ENCODE peak calls at places on chromosomes 7 and 10, in five cellular contexts. P, H, E, V and N are unnamed samples.

GRCh38 chr7:17943006-17943405 is 2.7 kb upstream of the SNX13 start:
- DNase-seq in P (no peak), H (no peak), E (no peak), V (no peak), N (no peak)

GRCh38 chr10:15387021-15387420 is 15.9 kb upstream of the FAM171A1 start:
- DNase-seq in P (no peak), H (no peak), E (no peak), V (no peak), N (no peak)

GRCh38 chr10:66228887-66229286 is 696.9 kb upstream of the LRRTM3 start:
- DNase-seq in P (no peak), H (no peak), E (no peak), V (no peak), N (no peak)

GRCh38 chr7:7122701-7123281 is 59.6 kb upstream of the C1GALT1 start:
- DNase-seq in P (no peak), H (no peak), E (no peak), V (no peak), N (no peak)

GRCh38 chr10:8456386-8456785 is 401.9 kb downstream of the GATA3 start:
- DNase-seq in P (no peak), H (no peak), E (no peak), V (no peak), N (no peak)

GRCh38 chr7:100585511-100586265 is at the start of gene LRCH4:
- DNase-seq in P (no peak), H (peak), E (no peak), V (peak), N (peak)

GRCh38 chr10:103872137-103872933 is 17.0 kb upstream of the SH3PXD2A start:
- DNase-seq in P (no peak), H (no peak), E (no peak), V (no peak), N (no peak)

GRCh38 chr7:108529341-108529740 is 3.4 kb upstream of the PNPLA8 start:
- DNase-seq in P (no peak), H (no peak), E (no peak), V (no peak), N (no peak)

GRCh38 chr10:8726087-8726486 is 671.6 kb downstream of the GATA3 start:
- DNase-seq in P (no peak), H (no peak), E (no peak), V (no peak), N (no peak)

GRCh38 chr7:1086588-1087461 is 1.1 kb upstream of the GPER1 start:
- DNase-seq in P (peak), H (peak), E (peak), V (peak), N (peak)

GRCh38 chr10:23695825-23696420 is 257.0 kb downstream of the OTUD1 start:
- DNase-seq in P (no peak), H (peak), E (no peak), V (no peak), N (no peak)

GRCh38 chr10:46077141-46077554 is 31.1 kb upstream of the MSMB start:
- DNase-seq in P (no peak), H (no peak), E (peak), V (no peak), N (no peak)

GRCh38 chr10:33155720-33156638 is 178.5 kb downstream of the NRP1 start:
- DNase-seq in P (no peak), H (no peak), E (peak), V (no peak), N (peak)

GRCh38 chr7:17362439-17363095 is 64.1 kb downstream of the AHR start:
- DNase-seq in P (no peak), H (no peak), E (no peak), V (no peak), N (no peak)

GRCh38 chr10:68684413-68684812 is 36.6 kb upstream of the CCAR1 start:
- DNase-seq in P (no peak), H (no peak), E (no peak), V (no peak), N (peak)

GRCh38 chr10:128526793-128527375 is 400.7 kb upstream of the MKI67 start:
- DNase-seq in P (peak), H (peak), E (no peak), V (no peak), N (no peak)

GRCh38 chr7:73681031-73681430 is 2.2 kb downstream of the DNAJC30 start:
- DNase-seq in P (no peak), H (no peak), E (no peak), V (no peak), N (no peak)

GRCh38 chr10:15201589-15202300 is 33.3 kb upstream of the NMT2 start:
- DNase-seq in P (no peak), H (no peak), E (no peak), V (no peak), N (no peak)

GRCh38 chr7:45985902-45986301 is 64.8 kb upstream of the IGFBP3 start:
- DNase-seq in P (no peak), H (no peak), E (no peak), V (no peak), N (no peak)

GRCh38 chr10:70940834-70941568 is 52.6 kb upstream of the PCBD1 start:
- DNase-seq in P (peak), H (no peak), E (no peak), V (no peak), N (no peak)

GRCh38 chr10:117441812-117442443 is 66.7 kb upstream of the PDZD8 start:
- DNase-seq in P (no peak), H (no peak), E (no peak), V (peak), N (peak)

GRCh38 chr7:5064391-5065106 is 18.9 kb downstream of the RBAK start:
- DNase-seq in P (no peak), H (no peak), E (no peak), V (no peak), N (no peak)

GRCh38 chr10:132656283-132657126 is 118.9 kb downstream of the INPP5A start:
- DNase-seq in P (no peak), H (no peak), E (no peak), V (peak), N (no peak)

GRCh38 chr10:75395171-75395954 is 6.2 kb downstream of the ZNF503 start:
- DNase-seq in P (no peak), H (peak), E (no peak), V (peak), N (peak)

GRCh38 chr10:99906470-99906869 is 103.3 kb downstream of the DNMBP start:
- DNase-seq in P (no peak), H (no peak), E (no peak), V (no peak), N (no peak)

GRCh38 chr10:32166365-32166764 is 110.1 kb upstream of the KIF5B start:
- DNase-seq in P (no peak), H (no peak), E (no peak), V (no peak), N (no peak)

GRCh38 chr7:32072397-32072796 is 2.2 kb upstream of the PDE1C start:
- DNase-seq in P (no peak), H (no peak), E (no peak), V (no peak), N (no peak)
- TF ChIP-seq CTCF in P (peak), H (peak), E (no peak), V (no peak), N (no peak)

GRCh38 chr7:44131173-44132009 is 8.0 kb upstream of the POLD2 start:
- DNase-seq in P (no peak), H (peak), E (no peak), V (no peak), N (no peak)
- TF ChIP-seq CTCF in P (peak), H (peak), E (peak), V (no peak), N (peak)

GRCh38 chr10:94500063-94500462 is 45.5 kb upstream of the HELLS start:
- DNase-seq in P (no peak), H (no peak), E (no peak), V (no peak), N (no peak)
- TF ChIP-seq CTCF in P (peak), H (peak), E (peak), V (no peak), N (no peak)

DNA sequence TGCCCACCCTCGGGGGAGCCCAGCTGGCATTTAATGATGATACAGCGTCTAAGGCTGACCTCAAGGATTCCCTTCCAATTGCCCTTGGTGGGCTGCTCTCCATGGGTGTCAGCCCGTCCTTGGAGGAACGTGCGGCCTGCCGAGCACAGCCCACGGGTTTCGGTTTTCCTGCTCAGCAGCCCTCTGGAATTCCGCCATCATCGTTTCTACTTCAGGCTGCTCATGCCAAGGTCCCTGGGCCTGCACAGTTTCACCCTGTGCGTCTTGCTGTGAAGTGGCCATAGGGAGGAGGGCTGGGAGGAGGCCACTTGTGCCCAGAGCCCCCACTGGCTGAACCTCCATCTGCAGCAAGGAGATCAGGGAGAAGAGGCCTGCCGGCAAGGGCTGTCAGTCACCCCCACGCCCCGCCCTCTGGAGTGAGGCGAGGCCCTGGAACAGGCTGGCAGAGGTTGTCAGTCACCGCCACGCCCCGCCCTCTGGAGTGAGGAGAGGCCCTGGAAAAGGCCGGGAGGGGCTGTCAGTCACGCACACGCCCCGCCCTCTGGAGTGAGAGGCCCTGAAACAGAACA is 82.8 kb downstream of the CHST15 start:
- DNase-seq in P (no peak), H (peak), E (no peak), V (no peak), N (no peak)
- TF ChIP-seq CTCF in P (no peak), H (no peak), E (no peak), V (no peak), N (no peak)

DNA sequence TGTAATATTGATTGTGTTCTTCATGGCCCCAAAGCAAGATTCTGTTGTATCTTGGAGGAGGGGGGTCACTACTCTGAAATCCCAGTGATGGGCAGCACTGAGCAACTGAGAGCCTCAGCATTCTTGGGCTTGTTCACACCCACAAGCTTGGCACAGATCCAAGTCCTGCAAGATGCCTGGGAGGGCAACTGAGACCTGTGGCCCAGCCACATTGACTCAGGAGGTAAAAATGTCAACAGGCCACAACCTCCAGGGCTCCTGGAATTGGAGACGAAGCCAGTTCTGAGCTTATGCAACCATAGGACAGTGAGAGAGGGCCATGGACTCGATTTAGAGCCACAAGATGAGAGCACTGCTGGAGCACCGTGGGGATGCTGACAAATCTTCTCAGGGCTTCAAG is 3.1 kb upstream of the DOCK1 start:
- DNase-seq in P (no peak), H (no peak), E (no peak), V (no peak), N (no peak)
- TF ChIP-seq CTCF in P (no peak), H (no peak), E (no peak), V (no peak), N (no peak)

GRCh38 chr10:90964781-90965462 is 44.0 kb upstream of the ANKRD1 start:
- DNase-seq in P (no peak), H (no peak), E (no peak), V (no peak), N (no peak)

GRCh38 chr10:90963331-90963730 is 42.4 kb upstream of the ANKRD1 start:
- DNase-seq in P (no peak), H (no peak), E (no peak), V (no peak), N (no peak)

GRCh38 chr10:90958781-90959180 is 37.9 kb upstream of the ANKRD1 start:
- DNase-seq in P (no peak), H (no peak), E (no peak), V (no peak), N (no peak)

GRCh38 chr10:90959826-90960225 is 38.9 kb upstream of the ANKRD1 start:
- DNase-seq in P (no peak), H (no peak), E (no peak), V (no peak), N (no peak)

DNA sequence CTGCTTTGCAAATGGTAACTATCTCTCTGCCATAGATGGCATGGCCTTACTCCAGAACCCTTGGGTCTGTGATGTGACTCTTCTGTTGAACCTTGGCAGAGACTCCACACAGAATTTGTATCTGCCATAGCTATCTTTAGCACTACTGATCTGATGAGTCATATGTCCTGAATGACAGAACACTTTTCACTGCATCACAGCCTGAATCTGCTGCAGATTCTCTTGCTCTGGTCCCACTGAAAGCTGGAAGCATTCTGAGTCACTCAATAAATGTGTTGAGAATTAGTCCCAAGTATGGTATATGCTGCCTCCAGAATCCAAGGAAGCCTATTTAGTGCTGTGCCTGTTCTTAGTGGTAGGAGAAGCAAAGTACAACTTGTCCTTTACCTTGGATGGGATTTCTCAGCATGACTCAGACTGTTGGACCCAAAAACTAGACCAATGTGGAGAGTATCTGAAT is 39.5 kb upstream of the ANKRD1 start:
- DNase-seq in P (no peak), H (no peak), E (no peak), V (no peak), N (peak)
- TF ChIP-seq CTCF in P (no peak), H (no peak), E (no peak), V (peak), N (no peak)

GRCh38 chr10:34544400-34544799 is 270.7 kb downstream of the PARD3 start:
- DNase-seq in P (no peak), H (no peak), E (no peak), V (no peak), N (no peak)
- TF ChIP-seq CTCF in P (no peak), H (no peak), E (no peak), V (no peak), N (no peak)

GRCh38 chr7:94873239-94873638 is 34.2 kb upstream of the PPP1R9A start:
- DNase-seq in P (no peak), H (no peak), E (no peak), V (no peak), N (no peak)

GRCh38 chr7:94877731-94878670 is 29.4 kb upstream of the PPP1R9A start:
- DNase-seq in P (no peak), H (no peak), E (no peak), V (no peak), N (no peak)

GRCh38 chr7:94871132-94871531 is 36.3 kb upstream of the PPP1R9A start:
- DNase-seq in P (no peak), H (no peak), E (no peak), V (no peak), N (no peak)

GRCh38 chr7:94875221-94875620 is 32.2 kb upstream of the PPP1R9A start:
- DNase-seq in P (no peak), H (no peak), E (no peak), V (no peak), N (no peak)

DNA sequence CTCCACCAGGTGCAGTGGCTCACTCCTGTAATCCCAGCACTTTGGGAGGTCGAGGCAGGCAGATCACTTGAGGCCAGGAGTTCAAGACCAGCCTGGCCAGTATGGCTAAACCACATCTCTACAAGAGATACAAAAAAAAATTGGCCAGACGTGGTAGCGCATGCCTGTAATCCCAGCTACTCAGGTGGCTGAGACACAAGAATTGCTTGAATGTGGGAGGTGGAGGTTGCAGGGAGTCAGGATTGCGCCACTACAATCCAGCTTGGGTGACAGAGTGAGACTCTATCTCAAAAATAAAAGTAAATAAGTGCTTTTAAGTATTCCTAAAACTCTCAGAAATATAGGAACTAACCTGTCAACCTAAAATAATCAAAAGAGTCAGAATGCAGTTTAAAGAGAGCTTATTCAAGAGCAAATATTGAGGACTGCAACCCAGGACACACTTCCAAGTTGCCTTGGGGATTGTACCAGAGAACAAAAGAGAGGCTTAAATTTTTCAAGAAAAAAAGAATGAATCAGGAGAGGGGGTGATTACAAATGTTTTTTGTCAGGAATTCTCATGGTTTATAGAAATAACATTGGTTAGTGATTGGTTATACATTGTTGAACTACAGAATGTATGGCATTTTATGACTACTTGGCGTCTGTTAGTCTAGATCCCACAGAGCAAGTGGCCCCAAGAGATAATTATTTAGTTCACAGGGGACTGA is 33.2 kb upstream of the PPP1R9A start:
- DNase-seq in P (no peak), H (no peak), E (no peak), V (no peak), N (no peak)
- TF ChIP-seq CTCF in P (no peak), H (no peak), E (no peak), V (no peak), N (no peak)

DNA sequence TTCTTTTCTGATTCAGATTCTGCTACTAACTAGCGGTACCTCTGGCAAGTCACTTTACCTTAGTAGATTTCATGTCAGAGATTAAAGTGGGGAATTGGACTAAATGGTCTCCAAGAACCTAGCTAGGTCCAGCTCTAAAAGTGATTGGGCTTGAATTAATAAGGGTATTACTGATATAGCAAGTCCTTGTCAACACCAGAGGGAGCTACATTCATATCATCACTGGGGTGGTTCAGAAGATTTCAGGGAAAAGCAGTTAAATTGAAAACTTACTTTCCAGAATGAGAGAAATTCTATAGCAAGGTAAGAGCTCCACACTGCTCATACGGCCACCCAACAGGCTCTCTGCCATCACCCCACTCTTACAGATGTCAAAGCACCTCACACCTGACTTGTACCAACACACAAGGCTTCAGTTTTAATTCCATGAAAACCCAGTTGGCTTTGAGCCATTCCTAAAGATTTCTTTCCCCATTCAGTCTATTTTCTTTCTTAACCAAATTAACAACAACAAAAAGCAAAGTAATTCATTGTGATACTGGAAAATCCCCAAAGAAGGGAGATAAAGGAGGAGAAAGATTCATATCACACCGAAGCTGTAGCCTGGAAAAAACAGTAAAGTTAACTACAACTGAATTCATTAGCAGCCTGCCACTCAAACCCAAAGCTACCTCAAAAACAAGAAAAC is 38.0 kb upstream of the SPOCK2 start:
- DNase-seq in P (no peak), H (no peak), E (no peak), V (no peak), N (no peak)
- TF ChIP-seq CTCF in P (peak), H (peak), E (peak), V (peak), N (no peak)